ENCODE peak calls at places on chromosomes 5 and 9, in seven cellular contexts. C is NCI-H510A treated with DMSO at 0.1 percent for 48 hours, S is HT1080, P is GDM1, X is smooth muscle cell of the brain vasculature, J is nephron progenitor cell, F is astrocyte of the spinal cord. A is an unnamed sample.
A peak's percentile ranks its signal among the peaks of the same experiment; 100 is the strongest.

GRCh38 chr5:31844615-31845345 is 205.8 kb downstream of the PDZD2 start:
- DNase-seq in C (no peak), X (no peak), S (no peak), F (no peak), J (no peak), P (no peak), A (peak; percentile 51)

GRCh38 chr9:120583958-120584369 is 4.0 kb upstream of the CDK5RAP2 start:
- DNase-seq in P (peak; percentile 58), S (peak; percentile 97), C (peak; percentile 70), X (no peak), J (no peak), F (peak; percentile 92), A (peak; percentile 98)

GRCh38 chr9:6239048-6239461 is 23.4 kb downstream of the IL33 start:
- DNase-seq in P (no peak), J (no peak), F (no peak), S (no peak), X (no peak), C (no peak), A (no peak)

GRCh38 chr9:70542339-70542931 is 128.0 kb upstream of the KLF9 start:
- DNase-seq in S (no peak), X (no peak), P (no peak), J (no peak), C (no peak), F (no peak), A (no peak)

GRCh38 chr5:176866913-176867312 is 32.2 kb downstream of the HK3 start:
- DNase-seq in P (no peak), S (no peak), C (no peak), J (no peak), F (no peak), X (no peak), A (no peak)

GRCh38 chr5:59648038-59648831 is 245.3 kb downstream of the PDE4D start:
- DNase-seq in P (no peak), S (no peak), J (no peak), C (no peak), X (no peak), F (no peak), A (no peak)

GRCh38 chr5:3033033-3033755 is 281.7 kb upstream of the IRX2 start:
- DNase-seq in F (no peak), C (no peak), J (no peak), X (no peak), P (no peak), S (no peak), A (no peak)

GRCh38 chr9:4855861-4856260 is 63.1 kb downstream of the RCL1 start:
- DNase-seq in J (no peak), S (no peak), P (no peak), X (peak; percentile 69), F (peak; percentile 64), C (no peak), A (peak; percentile 25)

GRCh38 chr9:99748690-99749089 is 73.0 kb upstream of the NR4A3 start:
- DNase-seq in P (no peak), C (no peak), F (no peak), J (no peak), X (no peak), S (no peak), A (no peak)

GRCh38 chr5:60668715-60669304 is 31.2 kb downstream of the DEPDC1B start:
- DNase-seq in J (no peak), F (peak; percentile 48), S (peak; percentile 24), P (peak; percentile 14), X (no peak), C (peak; percentile 11), A (peak; percentile 28)

GRCh38 chr5:137344723-137345322 is 154.3 kb downstream of the SPOCK1 start:
- DNase-seq in C (peak; percentile 3), P (no peak), F (peak; percentile 73), S (peak; percentile 39), J (peak; percentile 56), X (peak; percentile 4), A (peak; percentile 39)

GRCh38 chr5:93053825-93054224 is 527.2 kb downstream of the NR2F1-AS1 start:
- DNase-seq in F (peak; percentile 44), X (no peak), P (no peak), J (no peak), C (no peak), S (no peak), A (no peak)

GRCh38 chr9:121598167-121599000 is 53.0 kb upstream of the DAB2IP start:
- DNase-seq in S (no peak), F (peak; percentile 75), X (peak; percentile 26), J (peak; percentile 90), C (peak; percentile 65), P (no peak), A (no peak)

GRCh38 chr9:78405461-78405860 is 108.5 kb downstream of the PSAT1 start:
- DNase-seq in C (no peak), X (no peak), P (no peak), F (no peak), S (no peak), J (no peak), A (no peak)

GRCh38 chr5:149757186-149757950 is 27.3 kb downstream of the PPARGC1B start:
- DNase-seq in P (no peak), X (no peak), F (no peak), S (no peak), J (no peak), C (peak; percentile 40), A (no peak)

GRCh38 chr9:97632406-97632991 is 669 bp downstream of the TSTD2 start:
- DNase-seq in X (no peak), J (peak; percentile 46), F (no peak), P (no peak), C (peak; percentile 92), S (no peak), A (no peak)

GRCh38 chr9:23751614-23752013 is 74.4 kb downstream of the ELAVL2 start:
- DNase-seq in S (no peak), X (no peak), J (no peak), P (no peak), C (no peak), F (no peak), A (no peak)

GRCh38 chr5:141051526-141051876 is 327 bp downstream of the PCDHB1 start:
- DNase-seq in F (no peak), J (peak; percentile 24), C (peak; percentile 43), X (no peak), P (no peak), S (no peak), A (no peak)

GRCh38 chr5:26932238-26932637 is 106.1 kb downstream of the CDH9 start:
- DNase-seq in S (no peak), F (no peak), X (no peak), P (no peak), J (no peak), C (no peak), A (no peak)

GRCh38 chr5:1374680-1375055 is 29.8 kb upstream of the CLPTM1L start:
- DNase-seq in X (no peak), S (peak; percentile 29), P (no peak), J (no peak), C (no peak), F (peak; percentile 2), A (no peak)

GRCh38 chr9:8660383-8660782 is 860.8 kb upstream of the DMAC1 start:
- DNase-seq in J (no peak), C (no peak), F (peak; percentile 83), X (no peak), S (peak; percentile 61), P (peak; percentile 82), A (no peak)

GRCh38 chr9:14779566-14780022 is 57.1 kb upstream of the CER1 start:
- DNase-seq in P (no peak), C (peak; percentile 2), F (no peak), X (no peak), S (no peak), J (no peak), A (no peak)

GRCh38 chr9:122109035-122109813 is 16.1 kb upstream of the TTLL11 start:
- DNase-seq in X (no peak), S (no peak), P (no peak), C (no peak), F (no peak), J (no peak), A (no peak)

GRCh38 chr9:133961226-133962165 is 30.6 kb downstream of the VAV2 start:
- DNase-seq in C (no peak), F (no peak), P (no peak), J (no peak), S (no peak), X (no peak), A (no peak)

GRCh38 chr9:125579030-125579932 is 127.7 kb downstream of the MAPKAP1 start:
- DNase-seq in J (no peak), C (no peak), X (no peak), F (no peak), S (no peak), P (no peak), A (no peak)

GRCh38 chr5:129541648-129542251 is 81.7 kb downstream of the ADAMTS19 start:
- DNase-seq in S (peak; percentile 32), C (no peak), X (peak; percentile 1), P (no peak), F (peak; percentile 2), J (no peak), A (peak; percentile 23)

GRCh38 chr5:9545959-9546851 is at the start of gene SEMA5A:
- DNase-seq in J (peak; percentile 85), C (peak; percentile 40), X (no peak), S (peak; percentile 59), P (no peak), F (peak; percentile 68), A (peak; percentile 74)

GRCh38 chr9:133924453-133924852 is 67.7 kb downstream of the VAV2 start:
- DNase-seq in S (no peak), F (no peak), J (no peak), X (no peak), P (no peak), C (no peak), A (no peak)

GRCh38 chr5:151638619-151639018 is 47.5 kb upstream of the FAT2 start:
- DNase-seq in F (no peak), C (no peak), X (no peak), J (no peak), P (no peak), S (no peak), A (no peak)

GRCh38 chr5:174910245-174910737 is 185.9 kb downstream of the MSX2 start:
- DNase-seq in X (peak; percentile 21), C (peak; percentile 56), F (peak; percentile 40), P (peak; percentile 27), S (peak; percentile 52), J (peak; percentile 85), A (peak; percentile 17)

GRCh38 chr5:149886060-149886459 is 58.5 kb downstream of the PDE6A start:
- DNase-seq in X (no peak), J (no peak), S (peak; percentile 63), F (peak; percentile 84), C (no peak), P (no peak), A (no peak)

GRCh38 chr9:128886211-128886826 is 4.4 kb downstream of the LRRC8A start:
- DNase-seq in F (peak; percentile 47), J (no peak), X (no peak), C (no peak), P (no peak), S (no peak), A (peak; percentile 69)

GRCh38 chr9:68685770-68686169 is 19.3 kb upstream of the PIP5K1B start:
- DNase-seq in C (no peak), P (no peak), F (no peak), X (no peak), S (peak; percentile 17), J (no peak), A (no peak)

GRCh38 chr5:102223542-102224444 is 72.3 kb downstream of the SLCO4C1 start:
- DNase-seq in S (peak; percentile 38), P (no peak), J (peak; percentile 16), F (peak; percentile 52), X (no peak), C (peak; percentile 56), A (peak; percentile 10)

GRCh38 chr9:97237951-97238851 is 69.3 kb upstream of the CCDC180 start:
- DNase-seq in X (peak; percentile 64), F (peak; percentile 86), J (peak; percentile 76), P (peak; percentile 51), C (peak; percentile 78), S (peak; percentile 87), A (peak; percentile 75)

A was measured in mammary epithelial cell.